ENCODE peak calls at places on chromosomes 6 and 20, in six cellular contexts. L is SK-N-SH, E is PC-9, Q is HepG2, C is nephron progenitor cell, O is cardiac muscle cell. B is an unnamed sample.

GRCh38 chr6:157198425-157199279 is 124.7 kb downstream of the TMEM242 start:
- DNase-seq in C (no peak), O (no peak), E (peak), L (peak), Q (no peak), B (no peak)

GRCh38 chr20:24773751-24774201 is 175.3 kb upstream of the CST7 start:
- DNase-seq in L (no peak), E (peak), C (no peak), Q (no peak), O (no peak), B (no peak)

GRCh38 chr6:116278853-116279231 is 888 bp downstream of the TSPYL1 start:
- DNase-seq in C (peak), E (no peak), O (no peak), L (peak), Q (peak), B (no peak)

GRCh38 chr6:66336171-66336570 is 629.1 kb upstream of the EYS start:
- DNase-seq in O (no peak), L (no peak), C (no peak), Q (no peak), E (no peak), B (no peak)

GRCh38 chr6:50973464-50973863 is 154.8 kb downstream of the TFAP2B start:
- DNase-seq in L (no peak), O (no peak), E (no peak), Q (no peak), C (no peak), B (no peak)

GRCh38 chr6:83518946-83519489 is 6.7 kb downstream of the PRSS35 start:
- DNase-seq in E (no peak), Q (no peak), O (no peak), C (no peak), L (peak), B (no peak)

GRCh38 chr6:156910938-156911337 is 133.8 kb downstream of the ARID1B start:
- DNase-seq in O (no peak), C (no peak), Q (no peak), L (no peak), E (no peak), B (no peak)

GRCh38 chr20:62064788-62065668 is 653 bp downstream of the TAF4 start:
- DNase-seq in Q (no peak), O (peak), C (peak), L (peak), E (no peak), B (peak)

GRCh38 chr20:34143951-34144350 is 31.9 kb upstream of the EIF2S2 start:
- DNase-seq in L (no peak), Q (peak), O (no peak), C (no peak), E (no peak), B (no peak)

GRCh38 chr20:41447026-41447425 is 80.4 kb upstream of the EMILIN3 start:
- DNase-seq in L (no peak), E (no peak), O (no peak), Q (no peak), C (no peak), B (no peak)

GRCh38 chr6:150025201-150025917 is at the start of gene RAET1L:
- DNase-seq in C (no peak), O (no peak), E (peak), Q (no peak), L (no peak), B (no peak)

GRCh38 chr6:83370607-83371006 is 60.2 kb downstream of the ME1 start:
- DNase-seq in L (no peak), C (no peak), Q (no peak), E (no peak), O (no peak), B (no peak)

GRCh38 chr6:131159578-131159977 is 24.3 kb downstream of the AKAP7 start:
- DNase-seq in E (no peak), L (no peak), O (no peak), C (no peak), Q (no peak), B (no peak)

GRCh38 chr6:98836025-98836961 is 1.9 kb downstream of the POU3F2 start:
- DNase-seq in L (no peak), E (no peak), C (no peak), O (no peak), Q (no peak), B (no peak)

GRCh38 chr6:150767585-150768164 is 97.8 kb upstream of the MTHFD1L start:
- DNase-seq in E (no peak), Q (no peak), L (no peak), C (peak), O (no peak), B (peak)

GRCh38 chr6:144675231-144675861 is 390.2 kb downstream of the UTRN start:
- DNase-seq in Q (no peak), L (no peak), E (no peak), C (no peak), O (no peak), B (no peak)

GRCh38 chr20:33732166-33732970 is 572 bp downstream of the ZNF341 start:
- DNase-seq in L (no peak), Q (peak), C (no peak), E (peak), O (no peak), B (no peak)

GRCh38 chr20:64161595-64162238 is 2.5 kb upstream of the MYT1 start:
- DNase-seq in C (peak), O (peak), L (no peak), E (no peak), Q (peak), B (peak)

GRCh38 chr6:327538-328183 is 35.4 kb downstream of the DUSP22 start:
- DNase-seq in C (no peak), Q (no peak), L (peak), O (no peak), E (no peak), B (no peak)

GRCh38 chr20:5687884-5688283 is 62.3 kb upstream of the SHLD1 start:
- DNase-seq in E (no peak), Q (no peak), O (no peak), C (no peak), L (no peak), B (no peak)

GRCh38 chr6:36195471-36196048 is 984 bp upstream of the BRPF3 start:
- DNase-seq in C (no peak), Q (no peak), O (peak), E (no peak), L (no peak), B (no peak)

GRCh38 chr20:5065489-5066383 is 54.0 kb downstream of the PCNA start:
- DNase-seq in L (no peak), Q (peak), O (no peak), C (no peak), E (peak), B (no peak)

GRCh38 chr20:59837623-59838394 is 95.6 kb downstream of the SYCP2 start:
- DNase-seq in O (no peak), Q (no peak), L (no peak), C (no peak), E (no peak), B (no peak)

GRCh38 chr6:72425003-72425681 is 196.7 kb upstream of the KCNQ5 start:
- DNase-seq in E (no peak), Q (no peak), L (no peak), O (no peak), C (no peak), B (no peak)

GRCh38 chr6:42933195-42933594 is 3.9 kb downstream of the CNPY3 start:
- DNase-seq in E (no peak), Q (no peak), O (no peak), C (no peak), L (no peak), B (no peak)

GRCh38 chr6:21587182-21587924 is 6.2 kb upstream of the SOX4 start:
- DNase-seq in L (peak), E (peak), O (peak), C (peak), Q (peak), B (peak)

GRCh38 chr20:3045042-3045815 is 623 bp upstream of the MRPS26 start:
- DNase-seq in O (peak), E (peak), Q (no peak), C (peak), L (peak), B (no peak)

GRCh38 chr6:158536084-158536890 is 23.6 kb upstream of the TMEM181 start:
- DNase-seq in E (no peak), C (peak), O (peak), Q (peak), L (peak), B (peak)

GRCh38 chr6:47076422-47077344 is 34.6 kb upstream of the ADGRF1 start:
- DNase-seq in O (no peak), L (no peak), C (no peak), Q (peak), E (no peak), B (no peak)

GRCh38 chr20:25706793-25707192 is 10.1 kb upstream of the ZNF337 start:
- DNase-seq in O (no peak), L (no peak), E (no peak), C (no peak), Q (no peak), B (no peak)

GRCh38 chr6:82589509-82590206 is 226.0 kb downstream of the TPBG start:
- DNase-seq in E (peak), C (no peak), Q (peak), O (no peak), L (peak), B (peak)

GRCh38 chr6:143468026-143468425 is 17.4 kb downstream of the PEX3 start:
- DNase-seq in C (no peak), L (no peak), E (peak), O (no peak), Q (no peak), B (no peak)

GRCh38 chr6:139135578-139136545 is 982 bp downstream of the HECA start:
- DNase-seq in L (peak), O (peak), Q (no peak), E (peak), C (peak), B (peak)

GRCh38 chr6:166922937-166923336 is 33.4 kb downstream of the RNASET2 start:
- DNase-seq in O (no peak), L (no peak), C (no peak), E (no peak), Q (no peak), B (no peak)

GRCh38 chr6:154705471-154706113 is 27.6 kb upstream of the SCAF8 start:
- DNase-seq in L (no peak), O (no peak), C (no peak), Q (no peak), E (no peak), B (no peak)
- TF ChIP-seq CTCF in L (no peak), O (peak), C (no peak), Q (peak), E (no peak), B (no peak)

DNA sequence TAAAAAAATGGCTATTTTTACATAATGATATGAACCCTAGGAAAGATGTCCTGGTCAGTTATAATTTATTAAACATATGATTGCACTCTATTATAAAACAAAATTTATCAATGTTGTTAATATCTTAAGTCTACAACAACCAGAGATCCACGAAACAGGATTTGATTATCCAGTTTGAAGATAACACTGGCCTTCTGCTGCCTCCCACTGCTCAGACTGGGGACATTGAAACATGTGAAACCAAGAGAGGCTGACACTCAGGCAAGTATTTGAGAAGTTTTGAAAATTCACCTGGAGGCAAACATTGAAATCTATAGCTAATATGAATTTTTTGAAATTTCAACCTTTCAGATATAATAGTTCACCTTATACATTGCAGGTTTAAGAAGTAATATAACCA is 219.3 kb upstream of the HSF2 start:
- DNase-seq in Q (no peak), E (no peak), L (no peak), C (no peak), O (no peak), B (no peak)
- TF ChIP-seq CTCF in Q (no peak), E (no peak), L (peak), C (no peak), O (no peak), B (no peak)

DNA sequence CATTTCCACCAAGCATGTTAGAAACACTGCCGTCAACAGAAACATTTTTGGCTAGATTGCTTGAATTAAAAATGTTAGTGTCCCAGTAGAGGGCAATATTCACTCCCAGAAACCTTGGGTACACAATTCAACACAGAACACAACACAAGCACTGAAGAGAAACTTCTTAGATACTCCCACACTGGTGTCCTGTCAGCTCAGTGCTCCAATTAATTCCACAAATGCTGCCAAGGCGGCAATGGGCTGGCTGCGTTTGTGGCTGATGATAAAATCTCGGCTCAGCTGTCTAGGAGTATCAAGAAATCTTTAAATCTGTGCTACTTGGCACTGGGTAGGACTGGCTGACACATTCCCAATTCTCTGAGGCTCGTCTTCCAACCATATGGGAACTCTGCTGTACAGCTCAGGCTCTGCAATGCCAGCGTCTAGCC is 39.3 kb downstream of the BEND3 start:
- DNase-seq in E (no peak), O (no peak), C (no peak), Q (no peak), L (no peak), B (no peak)
- TF ChIP-seq CTCF in E (no peak), O (peak), C (no peak), Q (no peak), L (peak), B (no peak)

DNA sequence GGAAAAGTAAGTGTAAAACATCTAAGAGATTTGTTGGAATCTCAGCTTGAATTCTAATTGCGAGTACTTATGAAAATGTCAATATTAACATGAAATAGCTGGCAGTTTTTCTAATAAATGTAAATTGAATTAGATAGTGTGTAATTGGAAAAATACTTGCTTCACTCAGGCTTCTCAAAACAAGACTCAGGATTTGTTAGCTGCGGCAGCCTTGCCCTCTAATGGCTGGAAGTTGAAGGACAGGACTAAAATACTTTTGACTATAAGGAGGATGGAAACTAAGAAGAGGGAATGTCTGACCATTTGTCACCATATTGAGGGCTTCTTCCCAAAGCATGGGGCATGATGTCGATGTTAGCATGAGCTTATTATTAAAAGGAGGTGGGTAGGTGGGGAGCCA is 227.0 kb downstream of the UST start:
- DNase-seq in O (peak), Q (no peak), L (peak), C (peak), E (no peak), B (no peak)
- TF ChIP-seq CTCF in O (peak), Q (peak), L (peak), C (peak), E (peak), B (peak)

GRCh38 chr6:17099401-17100059 is 2.3 kb upstream of the STMND1 start:
- DNase-seq in Q (no peak), E (no peak), C (no peak), L (no peak), O (no peak), B (no peak)

GRCh38 chr6:17101422-17102257 is at the start of gene STMND1:
- DNase-seq in O (peak), C (peak), E (no peak), Q (no peak), L (peak), B (no peak)

GRCh38 chr6:17107768-17108325 is 6.0 kb downstream of the STMND1 start:
- DNase-seq in C (no peak), Q (no peak), O (no peak), L (no peak), E (no peak), B (no peak)

GRCh38 chr6:17102258-17102870 is 514 bp downstream of the STMND1 start:
- DNase-seq in Q (no peak), C (no peak), L (no peak), O (no peak), E (no peak), B (no peak)

DNA sequence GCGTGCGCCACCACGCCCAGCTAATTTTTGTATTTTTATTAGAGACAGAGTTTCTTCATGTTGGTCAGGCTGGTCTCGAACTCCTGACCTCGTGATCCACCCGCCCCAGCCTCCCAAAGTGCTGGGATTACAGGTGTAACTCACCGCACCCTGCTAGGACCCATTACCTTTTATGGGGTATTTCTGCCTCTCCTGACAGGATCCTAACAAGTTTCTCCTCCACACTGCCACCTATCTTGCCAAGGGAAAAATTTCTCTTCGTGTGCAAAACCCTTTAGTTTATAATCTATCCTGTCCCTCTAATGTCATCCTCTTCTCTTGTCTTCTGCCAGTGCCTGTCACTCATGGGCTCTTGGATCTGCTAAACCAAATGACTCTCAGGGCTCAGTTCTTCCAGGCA is 1.9 kb downstream of the STMND1 start:
- DNase-seq in O (no peak), C (no peak), E (no peak), Q (no peak), L (no peak), B (no peak)
- TF ChIP-seq CTCF in O (peak), C (no peak), E (peak), Q (peak), L (peak), B (peak)